ENCODE peak calls at places on chromosomes 6 and 20, in seven cellular contexts. V is cardiac muscle cell, W is Calu3, Y is mucosa of descending colon, T is fibroblast of lung, L is astrocyte of the cerebellum, A is prostate gland. F is an unnamed sample.

GRCh38 chr6:13384966-13385365 is 56.6 kb upstream of the TBC1D7 start:
- DNase-seq in V (peak), W (no peak), Y (no peak), T (no peak), L (no peak), A (no peak), F (no peak)

GRCh38 chr20:63740070-63740500 is 509 bp downstream of the SLC2A4RG start:
- DNase-seq in V (peak), W (peak), Y (peak), T (peak), L (no peak), A (no peak), F (peak)

GRCh38 chr6:132456700-132457143 is 55.4 kb upstream of the MOXD1 start:
- DNase-seq in V (peak), W (no peak), Y (no peak), T (peak), L (no peak), A (no peak), F (no peak)

GRCh38 chr20:24751551-24751950 is 197.5 kb upstream of the CST7 start:
- DNase-seq in V (no peak), W (no peak), Y (no peak), T (no peak), L (no peak), A (no peak), F (peak)

GRCh38 chr6:75933387-75933975 is 139.0 kb downstream of the IMPG1 start:
- DNase-seq in V (peak), W (no peak), Y (no peak), T (no peak), L (no peak), A (no peak), F (no peak)

GRCh38 chr6:44593539-44593944 is 206.0 kb downstream of the CDC5L start:
- DNase-seq in V (peak), W (peak), Y (no peak), T (peak), L (peak), A (peak), F (no peak)

GRCh38 chr20:15176929-15177328 is 839.5 kb upstream of the FLRT3 start:
- DNase-seq in V (no peak), W (no peak), Y (no peak), T (no peak), L (no peak), A (no peak), F (no peak)

GRCh38 chr6:169724554-169725269 is 412 bp upstream of the PHF10 start:
- DNase-seq in V (peak), W (peak), Y (peak), T (peak), L (no peak), A (peak), F (peak)

GRCh38 chr20:2869381-2869780 is 3.9 kb upstream of the PTPRA start:
- DNase-seq in V (no peak), W (no peak), Y (no peak), T (no peak), L (no peak), A (no peak), F (no peak)

GRCh38 chr6:14211596-14211961 is 94.0 kb downstream of the CD83 start:
- DNase-seq in V (peak), W (no peak), Y (peak), T (peak), L (no peak), A (peak), F (peak)

GRCh38 chr6:121305957-121306607 is 28.2 kb downstream of the TBC1D32 start:
- DNase-seq in V (peak), W (peak), Y (no peak), T (peak), L (peak), A (no peak), F (no peak)
- TF ChIP-seq CTCF in V (peak), W (peak), Y (no peak), T (peak), L (peak), A (peak), F (peak)

DNA sequence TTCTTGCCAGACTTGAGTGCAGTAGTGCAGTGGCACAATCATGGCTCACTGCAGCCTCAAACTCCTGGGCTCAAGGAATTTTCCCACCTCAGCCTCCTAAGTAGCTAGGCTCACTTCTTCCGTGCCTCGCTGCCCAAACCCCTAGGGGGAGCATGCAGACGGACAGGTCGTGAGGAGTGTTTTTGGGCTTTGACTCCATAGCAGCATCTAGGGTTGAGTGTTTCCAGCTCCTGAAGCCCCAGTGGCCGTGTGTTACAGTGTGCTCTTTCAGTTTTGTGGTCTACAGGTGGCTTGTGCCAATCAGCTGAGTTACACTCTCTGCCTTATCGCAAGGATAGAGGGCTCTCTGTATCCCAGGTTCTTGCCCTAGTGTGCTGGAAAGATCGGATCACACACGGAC is 33.4 kb downstream of the NCOA3 start:
- DNase-seq in V (no peak), W (no peak), Y (no peak), T (no peak), L (no peak), A (no peak), F (no peak)
- TF ChIP-seq CTCF in V (no peak), W (no peak), Y (no peak), T (no peak), L (peak), A (no peak), F (peak)

GRCh38 chr20:34824861-34825529 is 456 bp downstream of the NCOA6 start:
- DNase-seq in V (peak), W (peak), Y (peak), T (peak), L (no peak), A (peak), F (peak)
- TF ChIP-seq CTCF in V (no peak), W (no peak), Y (no peak), T (no peak), L (no peak), A (no peak), F (peak)

GRCh38 chr20:62587757-62588402 is 54.4 kb upstream of the SLCO4A1 start:
- DNase-seq in V (peak), W (no peak), Y (no peak), T (no peak), L (no peak), A (no peak), F (no peak)

GRCh38 chr20:62586799-62587198 is 55.5 kb upstream of the SLCO4A1 start:
- DNase-seq in V (no peak), W (no peak), Y (no peak), T (no peak), L (no peak), A (no peak), F (no peak)

GRCh38 chr20:62589150-62589498 is 53.2 kb upstream of the SLCO4A1 start:
- DNase-seq in V (no peak), W (no peak), Y (no peak), T (no peak), L (no peak), A (no peak), F (no peak)

GRCh38 chr20:62589720-62590119 is 52.6 kb upstream of the SLCO4A1 start:
- DNase-seq in V (no peak), W (no peak), Y (no peak), T (no peak), L (no peak), A (no peak), F (no peak)

DNA sequence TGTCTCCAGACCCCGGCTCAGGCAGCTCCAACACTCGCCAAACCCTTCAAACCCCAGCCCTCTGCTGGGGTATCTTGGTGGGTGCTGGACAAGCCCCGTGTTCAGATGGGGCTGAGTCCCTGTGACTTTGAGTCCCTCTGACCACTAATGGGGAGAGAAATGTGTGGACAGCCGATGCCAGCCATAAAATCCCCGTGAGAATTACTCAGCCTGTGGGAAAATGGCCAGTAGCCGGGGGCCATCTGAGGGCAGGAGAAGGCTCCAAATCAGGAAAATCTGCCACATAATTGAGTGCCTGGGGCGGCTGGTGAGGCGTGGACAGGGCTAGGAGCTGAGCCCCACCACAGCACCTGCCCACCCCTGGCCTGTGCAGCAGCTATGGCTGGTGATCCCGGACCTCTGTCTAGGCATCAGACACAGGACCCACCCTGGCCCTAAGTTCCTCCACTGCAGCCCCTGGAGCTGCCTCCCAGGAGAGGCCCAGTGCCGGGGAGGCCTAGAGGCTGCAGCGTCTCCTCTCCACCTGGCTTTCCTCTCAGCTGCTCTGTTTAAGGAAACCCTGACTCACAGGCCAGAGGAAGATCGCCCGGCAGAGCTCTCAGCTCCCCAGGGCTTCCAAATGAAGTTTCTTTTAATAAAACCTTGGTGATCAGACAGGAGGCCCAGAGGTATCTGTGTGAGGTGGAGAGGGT is 53.7 kb upstream of the SLCO4A1 start:
- DNase-seq in V (no peak), W (no peak), Y (no peak), T (no peak), L (no peak), A (no peak), F (no peak)
- TF ChIP-seq CTCF in V (no peak), W (no peak), Y (no peak), T (no peak), L (no peak), A (no peak), F (no peak)

DNA sequence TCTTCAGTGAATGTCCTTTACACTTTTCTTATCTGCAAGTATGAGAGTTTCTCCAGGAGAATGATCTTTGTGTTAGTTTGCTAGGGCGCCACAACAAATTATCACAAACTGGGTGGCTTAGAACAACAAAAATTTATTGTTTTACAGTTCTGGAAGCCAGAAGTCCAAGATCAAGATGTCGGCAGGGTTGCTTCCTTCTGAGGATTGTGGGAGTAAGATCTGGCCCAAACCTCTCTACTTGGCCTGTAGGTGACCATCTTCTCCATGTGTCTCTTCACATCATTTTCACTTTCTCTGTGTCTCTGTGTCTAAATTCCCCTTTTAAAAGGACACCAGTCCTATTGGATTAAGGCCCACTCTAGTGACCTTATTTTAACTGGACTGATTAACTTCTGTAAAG is 103.0 kb downstream of the ADTRP start:
- DNase-seq in V (no peak), W (no peak), Y (no peak), T (no peak), L (no peak), A (no peak), F (no peak)
- TF ChIP-seq CTCF in V (peak), W (no peak), Y (no peak), T (no peak), L (no peak), A (no peak), F (peak)

GRCh38 chr6:25138024-25138696 is 141.0 kb upstream of the CARMIL1 start:
- DNase-seq in V (no peak), W (peak), Y (peak), T (peak), L (no peak), A (peak), F (no peak)
- TF ChIP-seq CTCF in V (peak), W (no peak), Y (no peak), T (peak), L (no peak), A (peak), F (no peak)

GRCh38 chr20:22905667-22906066 is 129.4 kb upstream of the SSTR4 start:
- DNase-seq in V (no peak), W (no peak), Y (no peak), T (peak), L (peak), A (no peak), F (no peak)
- TF ChIP-seq CTCF in V (no peak), W (no peak), Y (no peak), T (no peak), L (no peak), A (no peak), F (no peak)

GRCh38 chr20:35287509-35288324 is 3.1 kb upstream of the EIF6 start:
- DNase-seq in V (no peak), W (no peak), Y (no peak), T (no peak), L (no peak), A (no peak), F (no peak)
- TF ChIP-seq CTCF in V (no peak), W (no peak), Y (no peak), T (no peak), L (no peak), A (no peak), F (no peak)

GRCh38 chr20:53580376-53581111 is 13.1 kb downstream of the ZNF217 start:
- DNase-seq in V (no peak), W (no peak), Y (no peak), T (no peak), L (no peak), A (no peak), F (peak)
- TF ChIP-seq CTCF in V (peak), W (peak), Y (no peak), T (no peak), L (peak), A (peak), F (peak)

GRCh38 chr6:84197708-84198107 is 29.7 kb downstream of the CEP162 start:
- DNase-seq in V (no peak), W (no peak), Y (no peak), T (no peak), L (no peak), A (no peak), F (no peak)
- TF ChIP-seq CTCF in V (no peak), W (no peak), Y (no peak), T (no peak), L (no peak), A (no peak), F (no peak)

F was measured in type B pancreatic cell.